ENCODE peak calls at places on chromosome 6, in eight cellular contexts. X is uterus; V is tibial artery; U is testis; I is ovary; H is tibial nerve; K is CD8-positive, alpha-beta memory T cell; R is mesendoderm. J is an unnamed sample. For H3K4me1 and H3K27me3, the result is how much of the 10 kb centered on the place peaks cover.

GRCh38 chr6:90294614-90294988 is 2.0 kb downstream of the BACH2 start:
- DNase-seq in X (no peak), V (no peak), U (no peak), I (peak), H (no peak), K (peak), R (peak), J (peak)

GRCh38 chr6:83867527-83868161 is 8.2 kb downstream of the CYB5R4 start:
- DNase-seq in X (no peak), V (peak), U (peak), I (no peak), H (peak), K (no peak), R (peak), J (no peak)

GRCh38 chr6:116371384-116372209 is 850 bp downstream of the DSE start:
- DNase-seq in X (peak), V (peak), U (peak), I (peak), H (peak), K (peak), R (peak), J (peak)

GRCh38 chr6:14638932-14639875 is 521.6 kb downstream of the CD83 start:
- DNase-seq in X (no peak), V (no peak), U (peak), I (no peak), H (no peak), K (no peak), R (peak), J (no peak)

GRCh38 chr6:134029495-134030455 is 22.6 kb downstream of the SLC2A12 start:
- DNase-seq in X (no peak), V (no peak), U (no peak), I (no peak), H (no peak), K (no peak), R (peak), J (no peak)

GRCh38 chr6:41735427-41736206 is at the start of gene TFEB:
- DNase-seq in X (peak), V (peak), U (peak), I (peak), H (peak), K (peak), R (peak), J (peak)

GRCh38 chr6:13859871-13860555 is 45.7 kb upstream of the MCUR1 start:
- DNase-seq in X (no peak), V (no peak), U (peak), I (no peak), H (no peak), K (no peak), R (no peak), J (no peak)

GRCh38 chr6:93792751-93793150 is 373.4 kb upstream of the EPHA7 start:
- DNase-seq in X (no peak), V (no peak), U (no peak), I (no peak), H (no peak), K (no peak), R (no peak), J (no peak)

GRCh38 chr6:106089981-106090380 is 3.8 kb downstream of the PRDM1 start:
- DNase-seq in X (no peak), V (no peak), U (no peak), I (no peak), H (no peak), K (no peak), R (no peak), J (no peak)

GRCh38 chr6:18388252-18388651 is 1.1 kb downstream of the RNF144B start:
- DNase-seq in X (no peak), V (no peak), U (no peak), I (no peak), H (no peak), K (no peak), R (no peak), J (no peak)

GRCh38 chr6:17417817-17418216 is 24.4 kb downstream of the CAP2 start:
- DNase-seq in X (no peak), V (no peak), U (no peak), I (no peak), H (no peak), K (no peak), R (peak), J (no peak)

GRCh38 chr6:68747110-68747509 is 112.0 kb downstream of the ADGRB3 start:
- DNase-seq in X (no peak), V (no peak), U (no peak), I (no peak), H (no peak), K (no peak), R (no peak), J (no peak)

GRCh38 chr6:155782739-155783459 is 327.3 kb upstream of the NOX3 start:
- DNase-seq in X (no peak), V (no peak), U (no peak), I (no peak), H (no peak), K (no peak), R (no peak), J (no peak)

GRCh38 chr6:136491674-136492235 is 58.5 kb downstream of the MAP7 start:
- DNase-seq in X (no peak), V (no peak), U (no peak), I (no peak), H (no peak), K (no peak), R (no peak), J (no peak)

GRCh38 chr6:169341065-169341464 is 87.4 kb upstream of the THBS2 start:
- DNase-seq in X (no peak), V (no peak), U (no peak), I (no peak), H (no peak), K (no peak), R (no peak), J (no peak)
- H3K4me1 ChIP-seq in X (under half), V (under half), U (under half), I (under half), H (under half), K (under half), R (under half), J (under half)

DNA sequence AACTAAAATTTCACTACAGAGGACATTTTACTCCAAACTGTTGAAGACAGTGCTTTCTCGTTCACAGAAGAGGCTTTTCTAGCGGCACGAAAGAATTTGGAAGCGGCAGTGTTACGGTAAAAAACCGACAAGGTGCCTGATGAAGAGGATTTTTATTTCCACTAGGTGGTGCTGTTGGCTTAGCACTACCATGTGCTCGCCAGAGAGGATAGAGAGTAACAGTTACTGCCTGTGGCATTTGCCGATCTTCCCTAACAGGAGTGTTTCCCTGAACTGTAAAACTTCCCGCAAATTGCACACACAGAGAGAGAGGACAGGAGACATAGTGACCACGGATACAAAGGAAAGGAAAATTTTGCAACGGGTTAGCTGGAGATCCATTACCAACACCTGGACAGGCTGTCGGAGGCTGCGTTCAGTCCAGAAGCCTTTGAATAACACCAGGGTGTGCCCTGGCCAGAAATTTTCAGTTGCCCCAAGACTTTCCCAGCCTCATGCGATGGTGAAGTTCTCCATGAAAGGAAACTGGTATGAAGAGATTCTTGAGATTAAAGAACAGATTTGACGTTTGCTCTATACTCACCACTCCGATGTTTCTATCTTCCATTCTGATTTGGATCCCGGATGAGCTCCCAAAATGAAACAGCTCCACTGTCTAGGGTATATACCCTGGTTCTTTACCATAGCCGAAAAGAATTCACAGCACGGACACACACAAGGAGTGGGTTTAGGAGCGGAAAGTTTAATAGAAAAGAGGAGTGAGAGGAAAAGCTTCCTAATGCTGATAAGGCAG is 48.1 kb downstream of the HLA-DPB1 start:
- DNase-seq in X (no peak), V (no peak), U (peak), I (no peak), H (no peak), K (peak), R (peak), J (no peak)
- H3K27me3 ChIP-seq in X (under half), V (under half), U (under half), I (under half), H (under half), K (under half), R (under half), J (under half)

GRCh38 chr6:158815915-158816314 is 3.3 kb downstream of the EZR start:
- DNase-seq in X (no peak), V (no peak), U (peak), I (no peak), H (no peak), K (no peak), R (no peak), J (no peak)

GRCh38 chr6:158815379-158815724 is 3.8 kb downstream of the EZR start:
- DNase-seq in X (no peak), V (no peak), U (peak), I (no peak), H (no peak), K (no peak), R (no peak), J (no peak)

GRCh38 chr6:158813032-158813431 is 6.1 kb downstream of the EZR start:
- DNase-seq in X (no peak), V (no peak), U (no peak), I (no peak), H (no peak), K (no peak), R (no peak), J (no peak)

GRCh38 chr6:158810149-158811095 is 8.7 kb downstream of the EZR start:
- DNase-seq in X (no peak), V (no peak), U (no peak), I (no peak), H (no peak), K (no peak), R (no peak), J (no peak)

DNA sequence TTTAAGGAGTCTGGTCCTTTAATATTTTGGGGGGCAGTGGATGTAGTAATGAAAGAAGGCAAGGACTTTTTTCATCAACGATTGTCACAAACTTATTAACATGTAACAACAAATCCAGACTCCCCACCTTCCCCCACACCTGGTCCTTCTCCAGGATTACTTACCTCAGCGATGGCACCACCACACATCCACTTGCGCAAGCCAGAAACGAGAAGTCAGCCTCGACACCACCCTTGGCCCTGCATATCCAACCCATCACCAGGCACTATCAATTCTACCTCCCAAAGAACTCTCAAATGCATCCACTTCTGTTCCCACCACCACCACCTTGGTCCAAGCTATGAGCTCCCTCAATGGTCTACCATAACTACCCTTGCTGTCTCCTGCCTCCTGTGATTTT is 6.6 kb downstream of the EZR start:
- DNase-seq in X (no peak), V (no peak), U (no peak), I (no peak), H (no peak), K (no peak), R (no peak), J (no peak)
- H3K27ac ChIP-seq in X (no peak), V (no peak), U (peak), I (no peak), H (peak), K (no peak), R (no peak), J (peak)

GRCh38 chr6:108565091-108565766 is 4.5 kb downstream of the FOXO3 start:
- DNase-seq in X (no peak), V (no peak), U (no peak), I (no peak), H (no peak), K (peak), R (no peak), J (peak)
- H3K4me1 ChIP-seq in X (under half), V (under half), U (under half), I (under half), H (half or more), K (half or more), R (under half), J (half or more)

GRCh38 chr6:1315201-1315559 is 3.3 kb downstream of the FOXQ1 start:
- DNase-seq in X (no peak), V (no peak), U (no peak), I (no peak), H (no peak), K (no peak), R (no peak), J (no peak)
- H3K27me3 ChIP-seq in X (under half), V (half or more), U (under half), I (under half), H (under half), K (under half), R (under half), J (under half)

GRCh38 chr6:36139431-36139830 is 9.1 kb downstream of the MAPK13 start:
- DNase-seq in X (no peak), V (no peak), U (peak), I (no peak), H (no peak), K (no peak), R (peak), J (no peak)
- H3K27ac ChIP-seq in X (no peak), V (no peak), U (no peak), I (no peak), H (no peak), K (no peak), R (no peak), J (no peak)

GRCh38 chr6:109010703-109011102 is 83.9 kb downstream of the SESN1 start:
- DNase-seq in X (no peak), V (no peak), U (no peak), I (no peak), H (no peak), K (no peak), R (no peak), J (no peak)

GRCh38 chr6:109008061-109008460 is 86.6 kb downstream of the SESN1 start:
- DNase-seq in X (no peak), V (no peak), U (no peak), I (no peak), H (no peak), K (no peak), R (no peak), J (no peak)

GRCh38 chr6:109009761-109010612 is 84.7 kb downstream of the SESN1 start:
- DNase-seq in X (no peak), V (no peak), U (no peak), I (no peak), H (no peak), K (no peak), R (no peak), J (peak)

GRCh38 chr6:109008537-109008950 is 86.1 kb downstream of the SESN1 start:
- DNase-seq in X (no peak), V (no peak), U (no peak), I (no peak), H (no peak), K (no peak), R (no peak), J (no peak)

GRCh38 chr6:109008951-109009760 is 85.5 kb downstream of the SESN1 start:
- DNase-seq in X (peak), V (peak), U (peak), I (peak), H (peak), K (peak), R (peak), J (peak)
- H3K4me1 ChIP-seq in X (under half), V (under half), U (under half), I (under half), H (under half), K (under half), R (under half), J (half or more)

GRCh38 chr6:75201076-75201475 is 4.8 kb downstream of the COL12A1 start:
- DNase-seq in X (no peak), V (no peak), U (no peak), I (no peak), H (no peak), K (no peak), R (no peak), J (no peak)
- H3K27me3 ChIP-seq in X (under half), V (under half), U (under half), I (under half), H (under half), K (under half), R (under half), J (under half)

J was measured in CD4-positive, alpha-beta memory T cell.